ENCODE peak calls at places on chromosome 5, in seven cellular contexts. B, Q, K, H, S, V and W are unnamed samples.

GRCh38 chr5:72302171-72302570 is 17.9 kb downstream of the MRPS27 start:
- DNase-seq in V (no peak), Q (no peak), K (no peak), S (no peak), B (no peak), H (no peak), W (no peak)

GRCh38 chr5:75460532-75460931 is 50.9 kb downstream of the CERT1 start:
- DNase-seq in S (no peak), Q (no peak), H (no peak), V (no peak), K (no peak), B (no peak), W (no peak)

GRCh38 chr5:142821733-142822487 is 51.7 kb downstream of the ARHGAP26 start:
- DNase-seq in B (no peak), V (no peak), K (no peak), H (no peak), S (peak; percentile 93), Q (no peak), W (no peak)

GRCh38 chr5:122152266-122152900 is 23.0 kb downstream of the ZNF474 start:
- DNase-seq in B (no peak), V (no peak), H (no peak), S (no peak), K (no peak), Q (no peak), W (no peak)

GRCh38 chr5:179051784-179052183 is 8.4 kb upstream of the ZNF354C start:
- DNase-seq in K (no peak), S (no peak), V (no peak), H (no peak), Q (no peak), B (no peak), W (no peak)

GRCh38 chr5:126594077-126594476 is 942 bp downstream of the ALDH7A1 start:
- DNase-seq in V (no peak), Q (no peak), B (no peak), K (no peak), H (no peak), S (peak; percentile 17), W (no peak)

GRCh38 chr5:180860273-180860886 is 696 bp downstream of the ZFP62 start:
- DNase-seq in V (no peak), Q (no peak), B (peak; percentile 42), K (no peak), H (no peak), S (no peak), W (peak; percentile 25)

GRCh38 chr5:112907166-112907611 is 14.8 kb downstream of the REEP5 start:
- DNase-seq in K (no peak), H (no peak), B (no peak), S (no peak), Q (no peak), V (no peak), W (no peak)

GRCh38 chr5:35785601-35786085 is 71.0 kb upstream of the IL7R start:
- DNase-seq in K (no peak), Q (no peak), H (no peak), S (no peak), B (no peak), V (no peak), W (no peak)

GRCh38 chr5:53045263-53045662 is 56.1 kb downstream of the ITGA2 start:
- DNase-seq in S (peak; percentile 33), H (no peak), K (no peak), B (no peak), Q (no peak), V (no peak), W (no peak)

GRCh38 chr5:157870837-157871834 is 12.2 kb upstream of the CLINT1 start:
- DNase-seq in B (no peak), K (no peak), Q (no peak), S (peak; percentile 54), H (no peak), V (no peak), W (no peak)

GRCh38 chr5:178077751-178078150 is 35.6 kb upstream of the N4BP3 start:
- DNase-seq in V (no peak), B (no peak), S (no peak), Q (no peak), K (no peak), H (no peak), W (no peak)

GRCh38 chr5:58071566-58071965 is 388.3 kb downstream of the PLK2 start:
- DNase-seq in B (no peak), S (no peak), Q (no peak), K (no peak), H (peak; percentile 79), V (no peak), W (no peak)

GRCh38 chr5:129094924-129095797 is 612 bp downstream of the ISOC1 start:
- DNase-seq in K (peak; percentile 68), V (peak; percentile 75), S (peak; percentile 31), H (peak; percentile 75), Q (peak; percentile 35), B (peak; percentile 79), W (peak; percentile 90)

GRCh38 chr5:129098488-129099183 is 4.1 kb downstream of the ISOC1 start:
- DNase-seq in K (no peak), V (no peak), Q (no peak), B (no peak), S (no peak), H (no peak), W (no peak)

GRCh38 chr5:129097498-129098296 is 3.1 kb downstream of the ISOC1 start:
- DNase-seq in H (no peak), S (no peak), Q (no peak), B (no peak), V (peak; percentile 29), K (no peak), W (no peak)

GRCh38 chr5:129096382-129096991 is 1.9 kb downstream of the ISOC1 start:
- DNase-seq in V (no peak), B (no peak), S (no peak), K (no peak), Q (no peak), H (no peak), W (no peak)

DNA sequence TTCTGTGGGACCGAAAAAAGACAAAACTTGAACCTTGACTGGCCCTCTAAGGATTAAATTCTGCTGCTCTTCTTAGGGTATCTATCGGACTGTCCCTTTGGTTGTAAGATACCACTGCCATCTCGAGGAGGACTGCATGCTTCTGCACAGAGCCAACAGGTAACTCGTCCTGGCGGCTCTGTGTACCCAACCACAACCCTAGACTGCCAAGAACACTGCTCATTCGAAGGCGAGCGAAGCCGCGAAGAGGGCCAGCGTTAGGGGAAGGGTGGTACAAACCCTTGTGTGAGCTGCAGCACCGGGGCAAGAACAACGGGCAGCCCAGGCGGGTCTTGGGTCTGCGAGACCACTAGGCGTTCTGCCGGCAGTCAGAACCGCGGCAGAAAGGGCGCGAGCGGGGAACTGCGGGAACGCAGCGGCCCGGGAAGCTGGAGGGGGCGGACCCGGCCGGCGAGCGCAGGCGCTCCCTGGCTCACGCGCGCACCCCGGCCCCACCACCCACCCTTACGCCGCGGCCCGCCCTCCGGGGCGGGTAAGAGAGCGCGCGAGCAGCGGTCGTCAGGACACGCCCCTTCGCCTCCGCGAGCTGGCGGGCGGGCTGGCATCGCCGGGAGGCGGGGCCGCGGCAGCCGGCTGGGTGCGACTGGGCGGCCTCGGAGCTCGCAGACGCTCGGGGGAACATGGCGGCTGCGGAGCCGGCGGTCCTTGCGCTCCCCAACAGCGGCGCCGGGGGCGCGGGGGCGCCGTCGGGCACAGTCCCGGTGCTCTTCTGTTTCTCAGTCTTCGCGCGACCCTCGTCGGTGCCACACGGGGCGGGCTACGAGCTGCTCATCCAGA is at the start of gene ISOC1:
- DNase-seq in Q (peak; percentile 53), V (peak; percentile 91), K (peak; percentile 94), B (peak; percentile 95), S (peak; percentile 86), H (peak; percentile 94), W (peak; percentile 80)
- TF ChIP-seq CTCF in Q (no peak), V (peak; percentile 9), K (no peak), B (no peak), S (peak; percentile 6), H (no peak), W (no peak)

DNA sequence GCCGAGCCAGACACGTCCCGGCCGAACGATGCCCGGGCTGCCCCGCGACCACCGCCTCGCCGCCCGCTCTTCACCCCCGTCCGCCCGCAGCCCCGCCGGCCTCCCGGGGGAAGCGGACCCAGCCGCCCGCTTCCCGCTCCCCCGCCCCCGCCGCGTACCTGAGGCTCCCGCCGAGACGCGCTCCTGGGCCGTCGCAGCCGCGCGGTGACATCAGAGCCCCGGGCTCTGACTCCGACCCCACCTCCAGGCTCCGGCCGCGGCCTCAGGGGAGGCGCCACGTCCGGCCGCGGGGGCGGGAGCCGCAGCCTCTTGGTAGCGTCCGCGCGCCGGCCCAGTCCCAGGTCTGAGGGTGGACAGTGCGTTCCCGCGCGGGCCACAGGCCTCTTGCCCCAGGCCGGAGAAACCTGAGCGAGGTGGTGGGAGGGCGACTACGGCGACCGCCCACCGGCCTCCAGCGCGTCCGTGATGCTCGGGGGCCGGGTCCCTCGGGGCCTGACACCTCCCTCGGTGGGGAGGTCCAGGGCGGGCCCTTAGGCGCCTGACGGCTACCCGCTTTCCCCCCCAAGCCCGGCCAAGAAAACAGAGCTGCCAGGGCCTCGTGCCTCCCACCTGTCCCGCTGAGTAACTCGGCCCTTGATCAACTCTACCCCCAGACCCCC is at the start of gene SHROOM1:
- DNase-seq in V (peak; percentile 49), H (peak; percentile 80), S (peak; percentile 27), B (peak; percentile 82), Q (no peak), K (peak; percentile 80), W (no peak)
- TF ChIP-seq POLR2A in V (no peak), H (no peak), S (no peak), B (peak; percentile 70), Q (no peak), K (no peak), W (no peak)

GRCh38 chr5:141523991-141524390 is 35.1 kb downstream of the PCDHGC5 start:
- DNase-seq in K (no peak), S (no peak), V (no peak), H (no peak), B (no peak), Q (no peak), W (no peak)
- H3K4me3 ChIP-seq in K (no peak overlapping the region), S (no peak overlapping the region), V (no peak overlapping the region), H (no peak overlapping the region), B (no peak overlapping the region), Q (no peak overlapping the region), W (no peak overlapping the region)

DNA sequence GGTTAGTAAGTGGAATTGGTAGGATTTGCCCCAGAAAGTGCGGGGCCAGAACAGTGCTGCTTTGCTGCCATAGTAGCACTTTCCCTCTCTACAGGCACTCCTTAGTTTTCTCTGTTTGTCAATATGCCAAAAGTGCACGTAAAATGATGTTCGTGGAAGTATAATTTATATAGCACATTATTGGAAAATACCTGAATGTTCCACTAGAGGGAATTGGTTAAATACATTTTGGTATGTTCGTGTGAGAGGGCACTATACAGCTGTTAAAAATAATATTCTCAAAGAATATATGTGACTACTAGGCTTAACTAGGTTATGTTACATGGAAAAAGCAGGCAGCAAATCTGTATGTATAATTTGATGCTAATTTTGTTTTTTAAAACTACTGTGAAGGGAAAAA is 184.0 kb upstream of the GDNF start:
- DNase-seq in K (no peak), Q (no peak), S (no peak), H (no peak), V (no peak), B (no peak), W (no peak)
- TF ChIP-seq CTCF in K (no peak), Q (no peak), S (peak; percentile 7), H (no peak), V (peak; percentile 45), B (no peak), W (no peak)

GRCh38 chr5:33491941-33492340 is 51.2 kb downstream of the TARS1 start:
- DNase-seq in S (peak; percentile 56), H (no peak), V (no peak), B (no peak), Q (no peak), K (no peak), W (no peak)
- TF ChIP-seq POLR2A in S (no peak), H (no peak), V (no peak), B (no peak), Q (no peak), K (no peak), W (no peak)